ENCODE peak calls at places on chromosomes 1 and 21, in five cellular contexts. One of them, this sample, is unnamed.

GRCh38 chr1:28172690-28173150 is 3.8 kb downstream of the PTAFR start:
- DNase-seq in GM23338: no peak
- DNase-seq in PC-3: no peak
- DNase-seq in mammary epithelial cell: no peak
- DNase-seq in neuronal stem cell: no peak
- DNase-seq in this sample: peak; percentile 18

GRCh38 chr1:70486676-70487470 is 75.8 kb downstream of the CTH start:
- DNase-seq in GM23338: no peak
- DNase-seq in PC-3: peak; percentile 80
- DNase-seq in mammary epithelial cell: peak; percentile 76
- DNase-seq in neuronal stem cell: no peak
- DNase-seq in this sample: peak; percentile 95

GRCh38 chr1:228987736-228988506 is 252.6 kb downstream of the RHOU start:
- DNase-seq in GM23338: no peak
- DNase-seq in PC-3: no peak
- DNase-seq in mammary epithelial cell: no peak
- DNase-seq in neuronal stem cell: no peak
- DNase-seq in this sample: no peak

GRCh38 chr1:151128800-151129199 is 17.6 kb downstream of the SEMA6C start:
- DNase-seq in GM23338: peak; percentile 52
- DNase-seq in PC-3: no peak
- DNase-seq in mammary epithelial cell: no peak
- DNase-seq in neuronal stem cell: no peak
- DNase-seq in this sample: no peak

GRCh38 chr1:37423810-37424209 is 50.6 kb upstream of the ZC3H12A start:
- DNase-seq in GM23338: no peak
- DNase-seq in PC-3: no peak
- DNase-seq in mammary epithelial cell: no peak
- DNase-seq in neuronal stem cell: no peak
- DNase-seq in this sample: no peak

GRCh38 chr1:38138498-38139233 is 92.1 kb upstream of the POU3F1 start:
- DNase-seq in GM23338: no peak
- DNase-seq in PC-3: peak; percentile 99
- DNase-seq in mammary epithelial cell: peak; percentile 90
- DNase-seq in neuronal stem cell: no peak
- DNase-seq in this sample: peak; percentile 97

GRCh38 chr1:39102537-39103320 is 76.6 kb downstream of the NDUFS5 start:
- DNase-seq in GM23338: peak; percentile 87
- DNase-seq in PC-3: peak; percentile 75
- DNase-seq in mammary epithelial cell: peak; percentile 68
- DNase-seq in neuronal stem cell: peak; percentile 63
- DNase-seq in this sample: peak; percentile 69

GRCh38 chr1:178581351-178581951 is 68.5 kb downstream of the TEX35 start:
- DNase-seq in GM23338: peak; percentile 88
- DNase-seq in PC-3: no peak
- DNase-seq in mammary epithelial cell: no peak
- DNase-seq in neuronal stem cell: peak; percentile 64
- DNase-seq in this sample: no peak

GRCh38 chr1:97377432-97378034 is 543.3 kb downstream of the DPYD start:
- DNase-seq in GM23338: no peak
- DNase-seq in PC-3: no peak
- DNase-seq in mammary epithelial cell: no peak
- DNase-seq in neuronal stem cell: no peak
- DNase-seq in this sample: peak; percentile 44

GRCh38 chr1:31101147-31101502 is 35.6 kb upstream of the PUM1 start:
- DNase-seq in GM23338: no peak
- DNase-seq in PC-3: peak; percentile 56
- DNase-seq in mammary epithelial cell: peak; percentile 60
- DNase-seq in neuronal stem cell: no peak
- DNase-seq in this sample: peak; percentile 79

GRCh38 chr1:218390625-218391024 is 45.5 kb downstream of the TGFB2 start:
- DNase-seq in GM23338: no peak
- DNase-seq in PC-3: peak; percentile 72
- DNase-seq in mammary epithelial cell: peak; percentile 32
- DNase-seq in neuronal stem cell: no peak
- DNase-seq in this sample: peak; percentile 77

GRCh38 chr1:27102707-27103468 is 52.0 kb downstream of the SLC9A1 start:
- DNase-seq in GM23338: peak; percentile 84
- DNase-seq in PC-3: peak; percentile 80
- DNase-seq in mammary epithelial cell: peak; percentile 45
- DNase-seq in neuronal stem cell: peak; percentile 78
- DNase-seq in this sample: no peak

GRCh38 chr1:206579747-206580437 is 32.4 kb downstream of the EIF2D start:
- DNase-seq in GM23338: no peak
- DNase-seq in PC-3: peak; percentile 93
- DNase-seq in mammary epithelial cell: peak; percentile 10
- DNase-seq in neuronal stem cell: no peak
- DNase-seq in this sample: peak; percentile 84

GRCh38 chr1:44334968-44335367 is 20.1 kb downstream of the ERI3 start:
- DNase-seq in GM23338: no peak
- DNase-seq in PC-3: no peak
- DNase-seq in mammary epithelial cell: no peak
- DNase-seq in neuronal stem cell: no peak
- DNase-seq in this sample: no peak

GRCh38 chr1:165854101-165854845 is 26.9 kb downstream of the UCK2 start:
- DNase-seq in GM23338: no peak
- DNase-seq in PC-3: no peak
- DNase-seq in mammary epithelial cell: peak; percentile 74
- DNase-seq in neuronal stem cell: no peak
- DNase-seq in this sample: peak; percentile 97

GRCh38 chr1:200306954-200307754 is 102.7 kb downstream of the ZNF281 start:
- DNase-seq in GM23338: peak; percentile 60
- DNase-seq in PC-3: peak; percentile 81
- DNase-seq in mammary epithelial cell: no peak
- DNase-seq in neuronal stem cell: no peak
- DNase-seq in this sample: no peak

GRCh38 chr21:46184625-46185555 is 631 bp upstream of the SPATC1L start:
- DNase-seq in GM23338: peak; percentile 90
- DNase-seq in PC-3: peak; percentile 65
- DNase-seq in mammary epithelial cell: peak; percentile 78
- DNase-seq in neuronal stem cell: peak; percentile 95
- DNase-seq in this sample: peak; percentile 90

GRCh38 chr1:169707917-169708604 is 3.4 kb downstream of the SELL start:
- DNase-seq in GM23338: no peak
- DNase-seq in PC-3: no peak
- DNase-seq in mammary epithelial cell: no peak
- DNase-seq in neuronal stem cell: no peak
- DNase-seq in this sample: no peak

GRCh38 chr21:33115586-33116541 is 45.9 kb downstream of the OLIG1 start:
- DNase-seq in GM23338: no peak
- DNase-seq in PC-3: no peak
- DNase-seq in mammary epithelial cell: no peak
- DNase-seq in neuronal stem cell: no peak
- DNase-seq in this sample: no peak

GRCh38 chr1:90996742-90997413 is 25.0 kb downstream of the ZNF644 start:
- DNase-seq in GM23338: no peak
- DNase-seq in PC-3: no peak
- DNase-seq in mammary epithelial cell: no peak
- DNase-seq in neuronal stem cell: no peak
- DNase-seq in this sample: no peak

GRCh38 chr1:37167479-37167878 is 133.2 kb upstream of the GRIK3 start:
- DNase-seq in GM23338: no peak
- DNase-seq in PC-3: no peak
- DNase-seq in mammary epithelial cell: no peak
- DNase-seq in neuronal stem cell: no peak
- DNase-seq in this sample: no peak

GRCh38 chr21:45042664-45043161 is 31.7 kb upstream of the ADARB1 start:
- DNase-seq in GM23338: no peak
- DNase-seq in PC-3: no peak
- DNase-seq in mammary epithelial cell: no peak
- DNase-seq in neuronal stem cell: no peak
- DNase-seq in this sample: no peak

DNA sequence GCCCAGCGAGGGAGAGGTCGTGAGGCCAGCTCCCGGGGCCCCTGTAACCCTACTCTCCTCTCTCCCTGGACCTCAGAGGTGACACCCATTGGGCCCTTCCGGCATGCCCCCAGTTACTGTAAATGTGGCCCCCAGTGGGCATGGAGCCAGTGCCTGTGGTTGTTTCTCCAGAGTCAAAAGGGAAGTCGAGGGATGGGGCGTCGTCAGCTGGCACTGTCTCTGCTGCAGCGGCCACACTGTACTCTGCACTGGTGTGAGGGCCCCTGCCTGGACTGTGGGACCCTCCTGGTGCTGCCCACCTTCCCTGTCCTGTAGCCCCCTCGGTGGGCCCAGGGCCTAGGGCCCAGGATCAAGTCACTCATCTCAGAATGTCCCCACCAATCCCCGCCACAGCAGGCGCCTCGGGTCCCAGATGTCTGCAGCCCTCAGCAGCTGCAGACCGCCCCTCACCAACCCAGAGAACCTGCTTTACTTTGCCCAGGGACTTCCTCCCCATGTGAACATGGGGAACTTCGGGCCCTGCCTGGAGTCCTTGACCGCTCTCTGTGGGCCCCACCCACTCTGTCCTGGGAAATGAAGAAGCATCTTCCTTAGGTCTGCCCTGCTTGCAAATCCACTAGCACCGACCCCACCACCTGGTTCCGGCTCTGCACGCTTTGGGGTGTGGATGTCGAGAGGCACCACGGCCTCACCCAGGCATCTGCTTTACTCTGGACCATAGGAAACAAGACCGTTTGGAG is 23.7 kb upstream of the TNFRSF1B start:
- DNase-seq in GM23338: no peak
- DNase-seq in PC-3: no peak
- DNase-seq in mammary epithelial cell: no peak
- DNase-seq in neuronal stem cell: no peak
- DNase-seq in this sample: no peak
- H2AFZ ChIP-seq in GM23338: no peak overlapping the region
- H2AFZ ChIP-seq in PC-3: no peak overlapping the region
- H2AFZ ChIP-seq in mammary epithelial cell: peak overlapping the region; percentile 75
- H2AFZ ChIP-seq in neuronal stem cell: peak overlapping the region; percentile 71
- H2AFZ ChIP-seq in this sample: no peak overlapping the region

DNA sequence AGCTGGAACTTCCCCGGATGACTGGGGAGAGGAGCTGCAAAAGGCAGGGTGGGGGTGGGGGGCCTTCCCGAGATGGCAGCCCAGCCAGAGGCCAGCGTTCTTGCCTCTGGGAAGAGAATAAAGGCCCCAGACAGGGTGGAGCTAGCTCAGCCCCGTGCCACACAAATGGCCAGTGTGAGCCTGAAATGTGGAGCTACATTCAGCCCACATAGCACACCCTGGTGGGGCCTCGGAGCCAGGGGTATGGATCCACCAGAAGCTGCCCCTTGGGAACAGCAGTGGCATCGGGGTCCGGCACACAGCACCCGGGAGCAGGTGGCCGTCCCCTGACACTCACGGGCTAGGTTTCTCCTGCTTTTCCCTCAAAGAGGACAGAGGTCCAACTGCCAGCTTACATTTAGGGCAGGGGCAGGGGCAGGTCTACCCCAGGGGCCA is 93.9 kb downstream of the PDE9A start:
- DNase-seq in GM23338: no peak
- DNase-seq in PC-3: no peak
- DNase-seq in mammary epithelial cell: no peak
- DNase-seq in neuronal stem cell: peak; percentile 17
- DNase-seq in this sample: no peak
- H2AFZ ChIP-seq in GM23338: no peak overlapping the region
- H2AFZ ChIP-seq in PC-3: no peak overlapping the region
- H2AFZ ChIP-seq in mammary epithelial cell: no peak overlapping the region
- H2AFZ ChIP-seq in neuronal stem cell: peak overlapping the region; percentile 47
- H2AFZ ChIP-seq in this sample: no peak overlapping the region

GRCh38 chr1:225889743-225890142 is 797 bp upstream of the LEFTY1 start:
- DNase-seq in GM23338: no peak
- DNase-seq in PC-3: no peak
- DNase-seq in mammary epithelial cell: no peak
- DNase-seq in neuronal stem cell: no peak
- DNase-seq in this sample: no peak

GRCh38 chr1:225892307-225892706 is 3.4 kb upstream of the LEFTY1 start:
- DNase-seq in GM23338: no peak
- DNase-seq in PC-3: no peak
- DNase-seq in mammary epithelial cell: no peak
- DNase-seq in neuronal stem cell: no peak
- DNase-seq in this sample: no peak

GRCh38 chr1:225888898-225889690 is at the start of gene LEFTY1:
- DNase-seq in GM23338: peak; percentile 51
- DNase-seq in PC-3: no peak
- DNase-seq in mammary epithelial cell: no peak
- DNase-seq in neuronal stem cell: no peak
- DNase-seq in this sample: no peak

GRCh38 chr1:225891229-225891972 is 2.5 kb upstream of the LEFTY1 start:
- DNase-seq in GM23338: no peak
- DNase-seq in PC-3: peak; percentile 84
- DNase-seq in mammary epithelial cell: peak; percentile 88
- DNase-seq in neuronal stem cell: no peak
- DNase-seq in this sample: no peak

DNA sequence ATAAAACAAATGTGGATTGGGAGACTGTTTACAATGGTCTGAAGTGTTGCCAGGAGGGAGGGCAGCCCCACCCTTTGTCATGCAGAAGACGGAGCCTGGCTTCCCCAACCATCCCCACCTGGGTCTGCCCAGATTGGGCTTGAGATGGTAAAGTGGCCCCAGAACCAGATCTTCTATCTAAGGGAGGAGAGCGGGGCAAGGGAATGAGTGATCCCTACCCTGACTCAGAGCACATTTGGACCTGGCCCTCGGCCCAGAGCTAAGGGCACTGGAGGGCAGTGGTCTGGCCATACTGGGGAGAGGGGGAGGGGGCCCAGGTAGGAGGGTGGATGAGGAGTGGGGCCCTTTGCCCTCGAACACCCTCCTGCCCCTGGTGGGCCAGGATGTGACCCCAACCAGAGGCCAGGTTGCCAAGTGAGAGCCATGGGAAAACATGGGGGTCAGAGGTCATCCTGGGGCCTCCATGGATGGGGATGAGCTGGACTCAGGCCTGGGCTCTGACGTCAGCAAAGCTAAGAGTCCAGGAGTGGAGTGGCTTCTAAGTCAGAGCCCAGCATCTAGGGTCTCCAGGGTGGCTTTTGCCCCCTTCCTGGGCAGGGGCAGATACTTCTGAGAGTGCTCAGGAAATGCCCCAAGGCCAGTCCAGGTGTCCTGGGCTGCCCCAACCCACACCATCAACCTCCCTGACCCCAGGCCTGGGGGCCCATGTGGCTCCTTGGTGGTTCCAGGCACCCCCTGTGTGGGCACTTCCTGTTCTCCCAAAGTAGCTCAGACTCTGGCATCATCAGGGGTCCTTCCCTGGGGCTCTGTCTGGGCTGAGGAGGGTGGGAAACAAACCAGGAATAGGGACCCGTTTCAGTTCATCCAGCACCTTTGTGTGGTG is 1.6 kb upstream of the LEFTY1 start:
- DNase-seq in GM23338: peak; percentile 78
- DNase-seq in PC-3: peak; percentile 48
- DNase-seq in mammary epithelial cell: no peak
- DNase-seq in neuronal stem cell: no peak
- DNase-seq in this sample: no peak
- H2AFZ ChIP-seq in GM23338: no peak overlapping the region
- H2AFZ ChIP-seq in PC-3: no peak overlapping the region
- H2AFZ ChIP-seq in mammary epithelial cell: peak overlapping the region; percentile 29
- H2AFZ ChIP-seq in neuronal stem cell: no peak overlapping the region
- H2AFZ ChIP-seq in this sample: no peak overlapping the region

DNA sequence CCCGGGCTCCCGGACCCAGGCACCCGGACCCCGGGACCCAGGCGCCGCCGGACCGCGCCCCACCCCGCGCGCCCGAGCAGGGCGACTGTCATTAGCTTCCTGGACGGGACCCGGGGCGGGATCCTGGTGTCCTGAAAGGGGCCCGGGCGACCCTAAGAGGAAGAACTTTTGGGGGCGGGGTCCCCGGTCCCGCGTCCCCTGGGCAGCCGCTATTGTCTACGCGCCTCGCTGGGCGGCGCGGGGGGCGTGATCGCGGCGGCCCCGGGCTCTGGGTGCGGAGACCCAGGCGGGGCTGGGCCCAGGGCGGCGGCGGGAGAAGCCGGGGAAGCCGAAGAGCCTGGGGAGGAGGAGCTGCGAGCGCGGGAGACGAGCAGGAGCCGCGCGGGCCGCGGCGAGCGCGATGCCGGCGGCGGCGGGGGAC is 465 bp downstream of the HUNK start:
- DNase-seq in GM23338: peak; percentile 63
- DNase-seq in PC-3: no peak
- DNase-seq in mammary epithelial cell: no peak
- DNase-seq in neuronal stem cell: peak; percentile 56
- DNase-seq in this sample: no peak
- H2AFZ ChIP-seq in GM23338: no peak overlapping the region
- H2AFZ ChIP-seq in PC-3: no peak overlapping the region
- H2AFZ ChIP-seq in mammary epithelial cell: peak overlapping the region; percentile 9
- H2AFZ ChIP-seq in neuronal stem cell: peak overlapping the region; percentile 94
- H2AFZ ChIP-seq in this sample: no peak overlapping the region

This sample was measured in astrocyte.